ENCODE peak calls at places on chromosomes 13 and 19, in six cellular contexts. D is ovary, E is B cell, N is PC-9, Q is RWPE1, M is IMR-90. X is an unnamed sample.

GRCh38 chr19:30060872-30061556 is 119.0 kb downstream of the URI1 start:
- DNase-seq in E (peak), D (no peak), M (no peak), N (no peak), Q (no peak), X (no peak)

GRCh38 chr19:1220452-1221037 is 15.0 kb downstream of the STK11 start:
- DNase-seq in D (no peak), M (no peak), N (no peak), Q (no peak), E (no peak), X (no peak)

GRCh38 chr19:51407631-51408131 is 9.8 kb downstream of the SIGLEC10 start:
- DNase-seq in N (no peak), M (peak), D (no peak), Q (peak), E (no peak), X (no peak)

GRCh38 chr13:94481966-94482365 is 2.5 kb upstream of the DCT start:
- DNase-seq in N (no peak), Q (peak), M (peak), D (no peak), E (no peak), X (no peak)

GRCh38 chr13:27128825-27129627 is 42.6 kb downstream of the USP12 start:
- DNase-seq in M (no peak), N (no peak), D (no peak), E (no peak), Q (no peak), X (no peak)

GRCh38 chr19:10009269-10009665 is 1.0 kb downstream of the COL5A3 start:
- DNase-seq in M (peak), E (no peak), Q (peak), N (no peak), D (peak), X (peak)

GRCh38 chr13:104014803-104015645 is 948.8 kb upstream of the SLC10A2 start:
- DNase-seq in D (no peak), Q (no peak), E (no peak), M (peak), N (no peak), X (no peak)

GRCh38 chr19:29690842-29691241 is 24.2 kb downstream of the C19orf12 start:
- DNase-seq in D (no peak), M (peak), E (no peak), Q (peak), N (peak), X (peak)

GRCh38 chr13:101520672-101521071 is 68.2 kb downstream of the ITGBL1 start:
- DNase-seq in N (no peak), M (peak), Q (no peak), E (no peak), D (no peak), X (no peak)

GRCh38 chr13:42750858-42751257 is 30.5 kb upstream of the FAM216B start:
- DNase-seq in E (no peak), M (no peak), N (no peak), D (no peak), Q (no peak), X (no peak)

GRCh38 chr13:42751693-42752092 is 29.7 kb upstream of the FAM216B start:
- DNase-seq in D (no peak), N (no peak), Q (no peak), M (no peak), E (no peak), X (peak)

GRCh38 chr13:42745655-42746054 is 35.7 kb upstream of the FAM216B start:
- DNase-seq in E (no peak), Q (no peak), N (no peak), D (no peak), M (peak), X (no peak)

GRCh38 chr13:42746846-42747245 is 34.5 kb upstream of the FAM216B start:
- DNase-seq in M (peak), Q (no peak), E (no peak), N (no peak), D (no peak), X (no peak)

GRCh38 chr13:42747399-42747873 is 33.9 kb upstream of the FAM216B start:
- DNase-seq in M (peak), Q (peak), D (no peak), N (peak), E (no peak), X (no peak)
- TF ChIP-seq CTCF in M (no peak), Q (no peak), D (no peak), N (no peak), E (no peak), X (no peak)

GRCh38 chr13:73833331-73834070 is 300.7 kb downstream of the KLF12 start:
- DNase-seq in M (peak), Q (no peak), E (no peak), N (no peak), D (no peak), X (no peak)

GRCh38 chr13:73837147-73837546 is 297.1 kb downstream of the KLF12 start:
- DNase-seq in E (no peak), D (no peak), N (no peak), M (no peak), Q (no peak), X (no peak)

GRCh38 chr13:73832203-73832602 is 302.0 kb downstream of the KLF12 start:
- DNase-seq in M (no peak), N (no peak), D (no peak), E (no peak), Q (no peak), X (no peak)

DNA sequence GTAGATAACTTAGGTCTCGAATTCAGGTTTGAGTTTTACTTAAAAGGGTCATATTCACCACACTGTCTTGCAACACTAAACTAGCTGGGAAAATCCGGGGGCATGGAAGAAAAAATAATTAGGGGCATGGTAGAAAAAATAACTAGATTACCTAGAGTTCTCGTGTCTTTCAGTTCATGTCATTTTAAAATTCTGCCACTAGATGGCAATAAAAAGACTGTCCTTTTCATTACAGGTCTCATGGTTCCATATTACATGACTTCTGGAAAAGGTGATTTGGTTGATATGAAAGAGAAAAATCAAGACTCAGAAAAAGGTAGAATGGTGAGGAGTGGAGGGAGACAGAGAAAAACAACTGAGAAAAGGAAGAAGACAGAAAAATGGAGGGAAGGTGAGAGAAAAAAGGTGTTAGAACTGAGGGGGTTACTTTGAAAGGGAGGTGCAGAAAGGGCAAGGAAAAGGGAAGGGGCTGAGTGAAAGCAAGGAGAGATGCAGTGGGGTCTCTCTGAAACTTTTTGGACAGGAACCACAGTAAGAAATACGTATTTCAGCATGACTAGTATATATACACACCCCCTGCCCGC is 299.0 kb downstream of the KLF12 start:
- DNase-seq in Q (peak), N (no peak), E (peak), D (no peak), M (peak), X (peak)
- TF ChIP-seq CTCF in Q (peak), N (peak), E (peak), D (peak), M (peak), X (peak)

DNA sequence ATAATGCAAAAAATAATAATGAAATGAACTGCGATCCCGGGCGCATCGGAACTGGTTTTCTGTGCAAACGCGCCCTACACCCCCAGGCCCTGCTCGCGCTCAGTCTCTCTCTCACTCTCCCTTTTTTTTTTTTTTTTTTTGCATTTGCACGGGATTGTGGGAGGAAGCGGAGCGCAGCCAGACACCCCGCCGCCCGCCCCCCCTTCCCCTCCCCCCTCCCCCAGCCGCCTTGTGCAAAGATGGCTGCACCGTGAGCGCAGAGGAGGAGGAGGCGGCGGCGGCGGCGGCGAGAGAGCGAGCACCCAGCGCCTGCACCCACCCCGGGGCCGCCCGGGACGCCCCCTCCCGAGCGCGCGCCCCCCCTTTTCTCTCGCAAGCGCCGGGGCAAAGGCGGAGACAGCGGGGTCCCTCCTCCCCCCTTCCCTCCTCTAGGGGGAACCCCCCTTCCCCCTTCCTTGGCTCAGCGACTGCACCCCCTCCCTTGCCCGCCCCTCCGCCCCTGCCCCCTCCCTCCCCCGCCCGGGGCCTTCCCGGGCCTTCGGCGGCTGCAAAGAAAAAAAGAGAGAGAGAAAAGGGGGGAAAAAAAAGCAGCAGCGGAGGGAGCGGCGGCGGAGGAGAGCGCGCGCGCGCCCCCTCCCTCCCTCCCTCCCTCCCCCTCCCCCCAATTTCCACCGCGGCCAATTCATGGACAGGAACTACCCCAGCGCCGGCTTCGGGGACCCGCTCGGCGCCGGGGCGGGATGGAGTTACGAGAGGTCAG is at the start of gene PRR12:
- DNase-seq in N (peak), D (peak), Q (peak), M (peak), E (peak), X (peak)
- TF ChIP-seq CTCF in N (no peak), D (no peak), Q (no peak), M (no peak), E (no peak), X (no peak)

GRCh38 chr13:46479691-46480090 is 73.3 kb upstream of the LRCH1 start:
- DNase-seq in N (no peak), D (no peak), E (no peak), Q (no peak), M (no peak), X (no peak)

GRCh38 chr13:46479286-46479685 is 73.7 kb upstream of the LRCH1 start:
- DNase-seq in E (no peak), N (no peak), Q (no peak), M (no peak), D (no peak), X (no peak)

GRCh38 chr13:46476174-46476573 is 76.8 kb upstream of the LRCH1 start:
- DNase-seq in M (no peak), Q (no peak), N (no peak), E (no peak), D (no peak), X (no peak)

GRCh38 chr13:46478641-46479040 is 74.3 kb upstream of the LRCH1 start:
- DNase-seq in E (no peak), M (no peak), N (no peak), Q (no peak), D (no peak), X (no peak)

DNA sequence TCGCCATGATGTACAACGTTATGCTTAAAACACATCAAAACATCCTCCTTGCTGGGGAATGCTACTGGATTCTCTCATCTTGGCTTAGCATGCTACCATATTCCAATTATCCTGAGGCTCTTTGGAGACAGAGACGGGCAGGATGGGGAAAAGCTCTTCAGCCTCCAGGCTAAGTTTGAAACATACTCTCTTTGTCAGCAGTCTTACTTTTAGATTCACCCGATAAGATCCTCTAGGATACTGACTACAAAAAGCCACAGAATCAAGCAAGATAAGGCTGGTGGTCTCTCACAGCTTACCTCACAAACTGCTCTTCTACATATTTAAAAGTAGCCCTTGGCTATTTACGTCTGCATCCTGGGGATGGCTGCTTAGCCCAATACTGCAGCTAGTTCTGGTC is 72.8 kb upstream of the LRCH1 start:
- DNase-seq in E (no peak), M (no peak), N (no peak), Q (no peak), D (no peak), X (no peak)
- TF ChIP-seq CTCF in E (no peak), M (no peak), N (no peak), Q (no peak), D (no peak), X (no peak)

DNA sequence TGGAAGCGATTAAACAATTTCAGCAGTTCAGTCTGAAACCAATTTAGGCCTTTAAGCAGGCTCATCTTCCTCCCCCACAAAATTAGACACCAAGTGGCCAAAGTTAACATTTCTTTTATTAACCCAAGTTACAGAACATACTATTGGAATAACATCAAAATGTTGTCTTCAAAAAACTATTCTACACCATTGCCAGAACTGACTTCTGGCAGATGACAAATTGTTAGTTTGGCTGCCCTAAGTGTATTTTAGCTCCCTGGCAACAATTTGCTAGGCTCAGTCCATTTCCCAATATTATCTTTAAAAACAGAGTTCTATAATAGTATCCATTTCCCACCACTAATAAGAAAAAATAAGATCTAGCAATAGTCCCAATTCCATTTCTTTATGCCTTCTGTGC is 107.8 kb downstream of the SGCG start:
- DNase-seq in M (no peak), N (no peak), D (no peak), Q (no peak), E (no peak), X (no peak)
- TF ChIP-seq CTCF in M (no peak), N (no peak), D (no peak), Q (no peak), E (no peak), X (no peak)